ENCODE peak calls at places on chromosomes 1 and 21, in four cellular contexts. Z is omental fat pad; C is stimulated activated CD4-positive, alpha-beta T cell treated with anti-CD3 and anti-CD28 coated beads, Interleukin-4, amount 100 ng/mL, for 24 hours; E is gastrocnemius medialis. G is an unnamed sample.

GRCh38 chr1:112686417-112686816 is 12.0 kb downstream of the MOV10 start:
- DNase-seq in Z (no peak), C (no peak), E (no peak), G (no peak)

GRCh38 chr21:28427356-28428022 is 565.2 kb downstream of the LTN1 start:
- DNase-seq in Z (no peak), C (no peak), E (no peak), G (no peak)

GRCh38 chr1:174165471-174166137 is 6.3 kb downstream of the RABGAP1L start:
- DNase-seq in Z (no peak), C (no peak), E (peak; percentile 16), G (no peak)

GRCh38 chr1:181423301-181423918 is 59.9 kb upstream of the CACNA1E start:
- DNase-seq in Z (no peak), C (peak; percentile 25), E (no peak), G (peak; percentile 46)

GRCh38 chr1:65813956-65814355 is 21.3 kb downstream of the PDE4B start:
- DNase-seq in Z (no peak), C (no peak), E (no peak), G (no peak)

GRCh38 chr21:41964171-41964570 is 10.4 kb upstream of the C2CD2 start:
- DNase-seq in Z (no peak), C (no peak), E (no peak), G (no peak)

GRCh38 chr1:238951809-238952208 is 434.6 kb upstream of the CHRM3 start:
- DNase-seq in Z (no peak), C (no peak), E (no peak), G (peak; percentile 18)

GRCh38 chr1:101293461-101294045 is 56.7 kb downstream of the S1PR1 start:
- DNase-seq in Z (no peak), C (peak; percentile 73), E (no peak), G (no peak)

GRCh38 chr1:59500970-59501742 is 204.3 kb downstream of the FGGY start:
- DNase-seq in Z (no peak), C (no peak), E (no peak), G (no peak)

GRCh38 chr1:47755368-47755990 is 241.7 kb downstream of the TRABD2B start:
- DNase-seq in Z (no peak), C (peak; percentile 46), E (no peak), G (peak; percentile 81)

GRCh38 chr1:13487143-13487868 is 26.5 kb downstream of the LRRC38 start:
- DNase-seq in Z (no peak), C (no peak), E (peak; percentile 97), G (no peak)

GRCh38 chr1:167938083-167938482 is 1.2 kb upstream of the MPC2 start:
- DNase-seq in Z (no peak), C (no peak), E (no peak), G (no peak)

GRCh38 chr1:220119043-220119512 is 25.1 kb downstream of the IARS2 start:
- DNase-seq in Z (no peak), C (no peak), E (no peak), G (no peak)

GRCh38 chr1:67674260-67675011 is 10.6 kb upstream of the GADD45A start:
- DNase-seq in Z (no peak), C (peak; percentile 20), E (peak; percentile 57), G (no peak)

GRCh38 chr1:55669308-55669707 is 454.1 kb upstream of the USP24 start:
- DNase-seq in Z (no peak), C (no peak), E (peak; percentile 35), G (no peak)

GRCh38 chr1:237953238-237953637 is 62.5 kb upstream of the ZP4 start:
- DNase-seq in Z (no peak), C (no peak), E (no peak), G (no peak)

GRCh38 chr1:164587617-164588367 is 28.8 kb downstream of the PBX1 start:
- DNase-seq in Z (no peak), C (no peak), E (no peak), G (no peak)

GRCh38 chr1:20496241-20496661 is 10.2 kb upstream of the CAMK2N1 start:
- DNase-seq in Z (no peak), C (peak; percentile 30), E (no peak), G (no peak)

GRCh38 chr1:229781453-229781852 is 155.4 kb downstream of the URB2 start:
- DNase-seq in Z (no peak), C (no peak), E (peak; percentile 47), G (no peak)

GRCh38 chr1:156615946-156616345 is 3.3 kb upstream of the HAPLN2 start:
- DNase-seq in Z (no peak), C (no peak), E (no peak), G (no peak)

GRCh38 chr1:175862418-175862817 is 119.0 kb upstream of the TNR start:
- DNase-seq in Z (no peak), C (no peak), E (no peak), G (no peak)

GRCh38 chr1:30450148-30450817 is 273.1 kb downstream of the MATN1 start:
- DNase-seq in Z (no peak), C (no peak), E (no peak), G (no peak)